ENCODE peak calls at places on chromosomes 11 and 22, in eight cellular contexts. L, X, K, I, A, P, H and E are unnamed samples.

GRCh38 chr22:38172489-38173155 is 9.0 kb downstream of the PLA2G6 start:
- DNase-seq in I (peak; percentile 89), A (peak; percentile 70), P (peak; percentile 76), L (peak; percentile 13), K (peak; percentile 35), X (no peak), H (peak; percentile 72), E (peak; percentile 65)

GRCh38 chr11:31640611-31641010 is 131.0 kb downstream of the ELP4 start:
- DNase-seq in I (no peak), K (no peak), L (no peak), X (no peak), A (no peak), P (no peak), H (no peak), E (no peak)

GRCh38 chr11:124724854-124725718 is 14.7 kb upstream of the NRGN start:
- DNase-seq in X (peak; percentile 69), I (no peak), L (no peak), P (no peak), K (no peak), A (peak; percentile 85), H (peak; percentile 61), E (no peak)

GRCh38 chr11:71977743-71978418 is 20.8 kb upstream of the IL18BP start:
- DNase-seq in A (no peak), P (peak; percentile 68), I (no peak), X (peak; percentile 77), L (peak; percentile 81), K (no peak), H (no peak), E (peak; percentile 57)

GRCh38 chr11:8794126-8794525 is 111.5 kb downstream of the RPL27A start:
- DNase-seq in X (no peak), H (no peak), A (no peak), L (no peak), K (no peak), P (no peak), I (no peak), E (no peak)

GRCh38 chr11:44761546-44761961 is 34.8 kb downstream of the TSPAN18 start:
- DNase-seq in L (no peak), I (no peak), A (peak; percentile 21), K (no peak), P (peak; percentile 17), H (no peak), X (no peak), E (no peak)

GRCh38 chr11:88596786-88597185 is 259.2 kb upstream of the CTSC start:
- DNase-seq in K (no peak), L (peak; percentile 60), I (no peak), H (no peak), A (no peak), P (no peak), X (no peak), E (no peak)

GRCh38 chr22:30866216-30866615 is 102.4 kb downstream of the MORC2 start:
- DNase-seq in H (no peak), X (no peak), L (no peak), K (no peak), I (no peak), P (no peak), A (peak; percentile 35), E (no peak)

GRCh38 chr22:48153726-48154125 is 1391.3 kb downstream of the TBC1D22A start:
- DNase-seq in L (no peak), K (no peak), I (peak; percentile 60), A (peak; percentile 57), P (no peak), H (peak; percentile 78), X (no peak), E (no peak)

GRCh38 chr22:43516386-43516785 is 104.6 kb downstream of the MPPED1 start:
- DNase-seq in A (no peak), H (no peak), I (no peak), P (no peak), X (no peak), K (no peak), L (no peak), E (no peak)

GRCh38 chr11:10930961-10931760 is 73.3 kb upstream of the ZBED5 start:
- DNase-seq in A (peak; percentile 91), L (peak; percentile 74), I (peak; percentile 93), K (peak; percentile 15), X (no peak), P (peak; percentile 86), H (peak; percentile 78), E (peak; percentile 76)

GRCh38 chr11:12106501-12106900 is 3.9 kb upstream of the MICAL2 start:
- DNase-seq in H (no peak), K (no peak), A (no peak), P (no peak), L (no peak), I (no peak), X (no peak), E (no peak)

GRCh38 chr11:78149646-78150045 is 10.2 kb upstream of the ALG8 start:
- DNase-seq in P (no peak), L (peak; percentile 92), K (no peak), A (no peak), X (no peak), H (no peak), I (peak; percentile 74), E (peak; percentile 87)

GRCh38 chr11:108218455-108218854 is 4.0 kb downstream of the NPAT start:
- DNase-seq in H (no peak), I (no peak), K (no peak), L (peak; percentile 24), P (no peak), A (no peak), X (no peak), E (peak; percentile 25)

GRCh38 chr22:50226224-50227165 is 18.3 kb downstream of the TUBGCP6 start:
- DNase-seq in H (no peak), K (no peak), I (no peak), P (no peak), A (no peak), X (no peak), L (no peak), E (no peak)

GRCh38 chr11:15905815-15906214 is 450.5 kb downstream of the SOX6 start:
- DNase-seq in I (no peak), L (no peak), H (no peak), P (no peak), A (no peak), X (no peak), K (no peak), E (no peak)

GRCh38 chr11:16448123-16448717 is 91.9 kb upstream of the SOX6 start:
- DNase-seq in X (no peak), K (no peak), L (no peak), P (no peak), H (no peak), I (no peak), A (no peak), E (peak; percentile 17)

GRCh38 chr11:102220728-102221467 is 96.4 kb upstream of the BIRC3 start:
- DNase-seq in H (no peak), K (no peak), I (no peak), L (peak; percentile 70), X (no peak), P (no peak), A (no peak), E (peak; percentile 79)

GRCh38 chr11:62025429-62026105 is 58.1 kb upstream of the FTH1 start:
- DNase-seq in I (peak; percentile 72), A (peak; percentile 83), L (peak; percentile 92), H (peak; percentile 61), K (peak; percentile 86), X (no peak), P (peak; percentile 63), E (peak; percentile 91)

GRCh38 chr11:65206441-65206841 is 24.7 kb downstream of the CAPN1 start:
- DNase-seq in P (no peak), L (no peak), K (no peak), I (no peak), A (no peak), X (no peak), H (no peak), E (no peak)

GRCh38 chr22:36964110-36964509 is 50.7 kb downstream of the CSF2RB start:
- DNase-seq in I (no peak), H (no peak), P (no peak), X (no peak), A (no peak), L (no peak), K (no peak), E (no peak)

GRCh38 chr22:21958360-21959273 is 6.0 kb upstream of the PPM1F start:
- DNase-seq in P (no peak), X (no peak), A (no peak), K (no peak), L (no peak), I (no peak), H (no peak), E (no peak)
- H3K36me3 ChIP-seq in P (no peaks in the 10 kb centered on the region), X (peaks cover 50% of the 10 kb centered on the region), A (peaks cover 61% of the 10 kb centered on the region), K (peaks cover 20% of the 10 kb centered on the region), L (no peaks in the 10 kb centered on the region), I (no peaks in the 10 kb centered on the region), H (no peaks in the 10 kb centered on the region), E (peaks cover 41% of the 10 kb centered on the region)

GRCh38 chr11:117271208-117271607 is 19.9 kb upstream of the BACE1-AS start:
- DNase-seq in A (no peak), H (no peak), I (no peak), X (no peak), K (no peak), P (no peak), L (no peak), E (no peak)
- H3K36me3 ChIP-seq in A (peaks cover 29% of the 10 kb centered on the region), H (no peaks in the 10 kb centered on the region), I (peaks cover 2% of the 10 kb centered on the region), X (peaks cover 4% of the 10 kb centered on the region), K (no peaks in the 10 kb centered on the region), P (no peaks in the 10 kb centered on the region), L (peaks cover 14% of the 10 kb centered on the region), E (peaks cover 5% of the 10 kb centered on the region)

DNA sequence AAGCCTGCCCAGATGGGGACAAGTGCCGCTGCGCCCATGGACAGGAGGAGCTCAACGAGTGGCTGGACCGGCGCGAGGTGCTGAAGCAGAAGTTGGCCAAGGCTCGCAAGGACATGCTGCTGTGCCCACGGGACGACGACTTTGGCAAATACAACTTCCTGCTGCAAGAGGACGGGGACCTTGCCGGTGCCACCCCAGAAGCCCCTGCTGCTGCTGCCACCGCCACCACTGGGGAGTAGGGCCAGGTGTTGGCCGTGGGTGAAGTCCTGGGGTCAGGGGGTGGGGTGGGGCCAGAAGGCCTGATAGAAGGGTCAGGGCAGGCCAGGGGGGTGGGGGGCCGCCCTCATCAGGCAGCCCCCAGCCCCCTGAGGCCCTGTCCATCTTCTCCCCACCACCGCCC is 24.6 kb upstream of the TEF start:
- DNase-seq in L (no peak), P (no peak), K (no peak), H (no peak), I (no peak), X (no peak), A (no peak), E (no peak)
- H3K36me3 ChIP-seq in L (no peaks in the 10 kb centered on the region), P (no peaks in the 10 kb centered on the region), K (peaks cover 49% of the 10 kb centered on the region), H (peaks cover 6% of the 10 kb centered on the region), I (no peaks in the 10 kb centered on the region), X (peaks cover 40% of the 10 kb centered on the region), A (peaks cover 69% of the 10 kb centered on the region), E (peaks cover 74% of the 10 kb centered on the region)

DNA sequence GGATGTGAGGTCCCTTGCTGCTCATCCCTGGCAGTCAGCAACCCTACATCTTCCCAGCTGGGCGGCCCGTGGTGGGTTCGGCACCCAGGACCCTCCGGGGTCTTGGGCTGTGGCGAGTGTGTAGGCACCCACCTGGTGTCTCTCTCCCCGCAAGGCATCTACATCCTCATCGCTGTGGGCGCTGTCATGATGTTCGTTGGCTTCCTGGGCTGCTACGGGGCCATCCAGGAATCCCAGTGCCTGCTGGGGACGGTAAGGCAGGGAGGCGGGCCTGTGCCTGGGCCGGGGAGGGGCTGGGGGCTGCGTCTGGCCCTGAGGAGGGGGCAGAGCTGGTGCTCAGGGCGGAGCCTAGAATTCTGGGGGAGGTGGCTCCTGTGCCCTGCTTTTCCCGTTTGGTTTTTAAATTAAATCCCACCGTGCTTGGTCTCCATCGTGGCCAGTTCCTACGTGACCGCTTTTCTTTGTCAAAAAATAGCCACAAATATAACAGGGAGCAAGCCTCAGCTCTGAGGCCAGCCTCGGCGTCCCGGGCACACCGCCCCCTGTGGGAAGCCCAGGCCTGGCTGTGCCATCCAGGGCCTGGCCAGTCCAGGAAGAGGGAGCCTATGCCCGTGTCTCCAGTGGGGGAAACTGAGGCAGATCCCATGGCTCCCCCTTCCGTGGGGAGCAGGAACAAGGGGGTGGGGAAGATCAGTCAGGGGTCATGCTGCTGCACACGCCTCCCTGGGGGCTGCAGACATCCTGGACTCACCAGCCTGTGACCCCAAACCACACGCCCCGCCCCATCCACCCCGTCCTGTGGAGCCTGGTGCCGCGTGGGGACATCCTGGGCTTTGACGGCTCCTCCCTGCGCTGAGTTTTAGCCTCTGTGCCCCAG is 6.4 kb upstream of the TSSC4 start:
- DNase-seq in K (no peak), L (no peak), I (no peak), A (no peak), X (peak; percentile 78), H (no peak), P (no peak), E (no peak)
- H3K36me3 ChIP-seq in K (peaks cover 51% of the 10 kb centered on the region), L (no peaks in the 10 kb centered on the region), I (no peaks in the 10 kb centered on the region), A (peaks cover 82% of the 10 kb centered on the region), X (peaks cover 86% of the 10 kb centered on the region), H (no peaks in the 10 kb centered on the region), P (no peaks in the 10 kb centered on the region), E (peaks cover 56% of the 10 kb centered on the region)